ENCODE peak calls at places on chromosome 7, in eight cellular contexts. O is KBM-7; L is RWPE1; D is left cardiac atrium; X is ACHN; B is activated CD8-positive, alpha-beta memory T cell treated with anti-CD3 and anti-CD28 coated beads, Interleukin-2, amount 50 U/mL, for 4 hours; Y is Karpas-422; S is natural killer cell. I is an unnamed sample.

GRCh38 chr7:2537981-2538851 is 17.1 kb downstream of the BRAT1 start:
- DNase-seq in O (no peak), L (no peak), D (peak; percentile 22), X (no peak), B (no peak), Y (no peak), S (no peak), I (no peak)

GRCh38 chr7:154720016-154720415 is 282.9 kb downstream of the PAXIP1 start:
- DNase-seq in O (no peak), L (no peak), D (no peak), X (no peak), B (no peak), Y (no peak), S (no peak), I (no peak)

GRCh38 chr7:1064581-1064980 is 20.2 kb downstream of the GPR146 start:
- DNase-seq in O (no peak), L (no peak), D (no peak), X (no peak), B (no peak), Y (no peak), S (no peak), I (no peak)

GRCh38 chr7:157477550-157478212 is 140.9 kb downstream of the DNAJB6 start:
- DNase-seq in O (no peak), L (no peak), D (no peak), X (no peak), B (no peak), Y (no peak), S (no peak), I (no peak)

GRCh38 chr7:128777156-128778123 is 1.8 kb upstream of the OPN1SW start:
- DNase-seq in O (peak; percentile 24), L (no peak), D (no peak), X (no peak), B (no peak), Y (no peak), S (no peak), I (no peak)

GRCh38 chr7:39958038-39958437 is 8.0 kb downstream of the CDK13 start:
- DNase-seq in O (no peak), L (no peak), D (no peak), X (no peak), B (no peak), Y (peak; percentile 41), S (no peak), I (no peak)

GRCh38 chr7:93298671-93299070 is 66.5 kb downstream of the VPS50 start:
- DNase-seq in O (no peak), L (no peak), D (no peak), X (no peak), B (no peak), Y (no peak), S (no peak), I (no peak)

GRCh38 chr7:100949227-100949930 is at the start of gene MUC3A:
- DNase-seq in O (no peak), L (no peak), D (no peak), X (no peak), B (no peak), Y (no peak), S (no peak), I (no peak)

GRCh38 chr7:26369519-26370385 is 78.1 kb downstream of the SNX10 start:
- DNase-seq in O (peak; percentile 88), L (peak; percentile 63), D (no peak), X (peak; percentile 81), B (no peak), Y (peak; percentile 86), S (no peak), I (peak; percentile 42)

GRCh38 chr7:109322833-109323232 is 753.2 kb downstream of the DNAJB9 start:
- DNase-seq in O (peak; percentile 12), L (no peak), D (no peak), X (no peak), B (no peak), Y (no peak), S (no peak), I (no peak)

GRCh38 chr7:142025896-142026295 is 30.2 kb downstream of the MGAM start:
- DNase-seq in O (no peak), L (peak; percentile 38), D (no peak), X (no peak), B (no peak), Y (no peak), S (no peak), I (peak; percentile 45)

GRCh38 chr7:43691611-43692010 is 37.7 kb downstream of the COA1 start:
- DNase-seq in O (no peak), L (no peak), D (no peak), X (no peak), B (no peak), Y (no peak), S (no peak), I (no peak)

GRCh38 chr7:77353407-77353721 is 62.8 kb downstream of the GSAP start:
- DNase-seq in O (no peak), L (no peak), D (no peak), X (no peak), B (no peak), Y (no peak), S (no peak), I (no peak)

GRCh38 chr7:131365876-131366275 is 38.2 kb downstream of the MKLN1 start:
- DNase-seq in O (no peak), L (no peak), D (no peak), X (no peak), B (no peak), Y (no peak), S (no peak), I (no peak)

GRCh38 chr7:114806590-114807167 is 115.2 kb upstream of the MDFIC start:
- DNase-seq in O (no peak), L (no peak), D (no peak), X (no peak), B (no peak), Y (no peak), S (no peak), I (no peak)

GRCh38 chr7:139679731-139680594 is 97.8 kb downstream of the HIPK2 start:
- DNase-seq in O (no peak), L (no peak), D (peak; percentile 48), X (peak; percentile 79), B (no peak), Y (no peak), S (no peak), I (peak; percentile 88)

GRCh38 chr7:120583835-120584586 is 273.9 kb downstream of the TSPAN12 start:
- DNase-seq in O (no peak), L (peak; percentile 65), D (no peak), X (peak; percentile 93), B (no peak), Y (no peak), S (no peak), I (peak; percentile 80)